ENCODE peak calls at places on chromosomes 16 and 17, in five cellular contexts. N is CD8-positive, alpha-beta T cell; H is B cell; G is AG10803; Q is SW 1271. Z is an unnamed sample.
A peak's percentile ranks its signal among the peaks of the same experiment; 100 is the strongest.

GRCh38 chr16:58678716-58679115 is 5.9 kb downstream of the SLC38A7 start:
- DNase-seq in H (no peak), N (no peak), G (peak; percentile 50), Q (no peak), Z (no peak)

GRCh38 chr17:79517812-79518211 is 93.0 kb downstream of the RBFOX3 start:
- DNase-seq in H (no peak), N (no peak), Q (no peak), G (no peak), Z (no peak)

GRCh38 chr17:10286324-10286723 is 86.5 kb downstream of the MYH13 start:
- DNase-seq in G (no peak), H (no peak), Q (no peak), N (no peak), Z (no peak)

GRCh38 chr16:27746076-27746855 is 196.3 kb downstream of the KATNIP start:
- DNase-seq in G (no peak), H (no peak), N (no peak), Q (no peak), Z (no peak)

GRCh38 chr17:36687736-36688135 is 86.4 kb downstream of the MRM1 start:
- DNase-seq in H (no peak), Q (no peak), G (no peak), N (no peak), Z (no peak)

GRCh38 chr16:49858200-49859129 is 2.6 kb upstream of the ZNF423 start:
- DNase-seq in H (peak; percentile 34), G (no peak), Q (no peak), N (no peak), Z (no peak)

GRCh38 chr17:67573987-67574657 is 143.6 kb upstream of the NOL11 start:
- DNase-seq in Q (no peak), G (no peak), N (no peak), H (no peak), Z (no peak)

GRCh38 chr16:66521951-66522771 is 27.8 kb downstream of the TK2 start:
- DNase-seq in N (peak; percentile 91), Q (peak; percentile 83), G (peak; percentile 64), H (peak; percentile 32), Z (peak; percentile 94)

GRCh38 chr16:80123189-80123588 is 417.6 kb upstream of the DYNLRB2 start:
- DNase-seq in Q (no peak), N (no peak), G (peak; percentile 67), H (no peak), Z (no peak)

GRCh38 chr17:58679263-58680037 is 12.4 kb downstream of the TEX14 start:
- DNase-seq in G (no peak), H (no peak), N (no peak), Q (no peak), Z (no peak)

GRCh38 chr17:13919818-13920217 is 149.5 kb upstream of the COX10 start:
- DNase-seq in G (peak; percentile 12), Q (no peak), N (no peak), H (no peak), Z (no peak)

GRCh38 chr16:10114411-10114810 is 67.8 kb downstream of the GRIN2A start:
- DNase-seq in G (peak; percentile 69), N (no peak), Q (no peak), H (no peak), Z (no peak)

GRCh38 chr17:73550561-73550960 is 93.7 kb downstream of the SDK2 start:
- DNase-seq in Q (no peak), H (no peak), G (peak; percentile 3), N (no peak), Z (no peak)

GRCh38 chr17:38982858-38983746 is 15.9 kb upstream of the FBXO47 start:
- DNase-seq in H (peak; percentile 70), G (peak; percentile 77), N (peak; percentile 46), Q (peak; percentile 59), Z (no peak)

GRCh38 chr17:64081802-64082799 is 47.8 kb downstream of the ERN1 start:
- DNase-seq in G (peak; percentile 91), Q (peak; percentile 67), N (peak; percentile 46), H (no peak), Z (peak; percentile 51)

GRCh38 chr17:39791296-39791992 is 53.7 kb downstream of the GRB7 start:
- DNase-seq in N (peak; percentile 45), H (no peak), Q (no peak), G (no peak), Z (no peak)

GRCh38 chr16:7377231-7377630 is 44.6 kb downstream of the RBFOX1 start:
- DNase-seq in G (no peak), N (no peak), Q (no peak), H (no peak), Z (no peak)

GRCh38 chr17:27898096-27898495 is 4.9 kb upstream of the LYRM9 start:
- DNase-seq in Q (no peak), N (no peak), G (no peak), H (no peak), Z (no peak)

GRCh38 chr17:4073983-4074830 is 68.6 kb downstream of the ZZEF1 start:
- DNase-seq in Q (no peak), H (peak; percentile 56), G (no peak), N (no peak), Z (peak; percentile 2)

GRCh38 chr17:75571197-75571884 is 16.3 kb upstream of the MYO15B start:
- DNase-seq in Q (no peak), N (no peak), G (no peak), H (peak; percentile 84), Z (no peak)

GRCh38 chr16:24700549-24701392 is 28.7 kb upstream of the TNRC6A start:
- DNase-seq in G (peak; percentile 99), Q (peak; percentile 93), N (no peak), H (no peak), Z (no peak)

GRCh38 chr17:21397341-21398050 is 21.3 kb downstream of the KCNJ12 start:
- DNase-seq in H (no peak), N (no peak), Q (no peak), G (peak; percentile 87), Z (no peak)

GRCh38 chr17:17975441-17975840 is 2.8 kb downstream of the DRC3 start:
- DNase-seq in H (no peak), G (no peak), Q (no peak), N (no peak), Z (no peak)

GRCh38 chr16:66701061-66701460 is 4.5 kb upstream of the CMTM4 start:
- DNase-seq in N (no peak), G (no peak), H (no peak), Q (no peak), Z (no peak)

GRCh38 chr17:34081269-34081668 is 173.8 kb upstream of the CCL2 start:
- DNase-seq in N (no peak), Q (no peak), H (no peak), G (no peak), Z (no peak)